ENCODE peak calls at places on chromosomes 4 and X, in nine cellular contexts. G, I, B, H, R, W, D, F and N are unnamed samples.

GRCh38 chr4:54090804-54091623 is 8.9 kb upstream of the GSX2 start:
- DNase-seq in G (no peak), I (no peak), B (peak; percentile 61), H (peak; percentile 45), R (no peak), W (no peak), D (peak; percentile 37), F (no peak), N (peak; percentile 51)

GRCh38 chr4:41213563-41214157 is 682 bp downstream of the APBB2 start:
- DNase-seq in G (no peak), I (no peak), B (peak; percentile 33), H (peak; percentile 28), R (peak; percentile 31), W (peak; percentile 22), D (peak; percentile 30), F (no peak), N (peak; percentile 56)

GRCh38 chr4:71486550-71487323 is 147.9 kb downstream of the SLC4A4 start:
- DNase-seq in G (no peak), I (no peak), B (no peak), H (no peak), R (no peak), W (no peak), D (no peak), F (no peak), N (no peak)

GRCh38 chr4:76867880-76868655 is 29.9 kb downstream of the SOWAHB start:
- DNase-seq in G (no peak), I (no peak), B (no peak), H (no peak), R (peak; percentile 2), W (peak; percentile 29), D (no peak), F (no peak), N (peak; percentile 77)

GRCh38 chrX:27680726-27681125 is 90.6 kb downstream of the DCAF8L2 start:
- DNase-seq in G (no peak), I (no peak), B (no peak), H (no peak), R (no peak), W (no peak), D (peak; percentile 33), F (no peak), N (no peak)

GRCh38 chrX:18424482-18425198 is 768 bp upstream of the CDKL5 start:
- DNase-seq in G (no peak), I (no peak), B (peak; percentile 48), H (no peak), R (peak; percentile 55), W (peak; percentile 51), D (peak; percentile 33), F (no peak), N (peak; percentile 69)

GRCh38 chr4:12296366-12296765 is 867.7 kb upstream of the HS3ST1 start:
- DNase-seq in G (no peak), I (no peak), B (no peak), H (no peak), R (no peak), W (no peak), D (no peak), F (no peak), N (no peak)

GRCh38 chr4:80197601-80198444 is 520 bp downstream of the PRDM8 start:
- DNase-seq in G (no peak), I (peak; percentile 61), B (peak; percentile 15), H (no peak), R (peak; percentile 32), W (no peak), D (peak; percentile 6), F (no peak), N (peak; percentile 76)

GRCh38 chrX:471239-471638 is 84.5 kb upstream of the PPP2R3B start:
- DNase-seq in G (no peak), I (no peak), B (no peak), H (no peak), R (no peak), W (no peak), D (no peak), F (no peak), N (no peak)

GRCh38 chr4:1278336-1278670 is 11.4 kb upstream of the MAEA start:
- DNase-seq in G (no peak), I (no peak), B (no peak), H (no peak), R (no peak), W (no peak), D (no peak), F (no peak), N (no peak)

GRCh38 chr4:112327950-112328349 is 30.8 kb downstream of the ALPK1 start:
- DNase-seq in G (no peak), I (peak; percentile 13), B (peak; percentile 40), H (no peak), R (peak; percentile 46), W (peak; percentile 73), D (peak; percentile 74), F (no peak), N (peak; percentile 72)

GRCh38 chr4:93832097-93832496 is 3.5 kb downstream of the ATOH1 start:
- DNase-seq in G (no peak), I (no peak), B (no peak), H (no peak), R (no peak), W (no peak), D (no peak), F (no peak), N (no peak)

GRCh38 chrX:145923376-145923775 is 105.7 kb downstream of the SLITRK2 start:
- DNase-seq in G (no peak), I (no peak), B (no peak), H (no peak), R (no peak), W (no peak), D (no peak), F (no peak), N (no peak)

GRCh38 chr4:6779667-6780565 is 2.6 kb upstream of the KIAA0232 start:
- DNase-seq in G (no peak), I (no peak), B (no peak), H (no peak), R (peak; percentile 71), W (peak; percentile 66), D (peak; percentile 58), F (peak; percentile 68), N (peak; percentile 85)

GRCh38 chr4:69818060-69818639 is 41.8 kb downstream of the SULT1E1 start:
- DNase-seq in G (no peak), I (no peak), B (no peak), H (no peak), R (no peak), W (no peak), D (no peak), F (no peak), N (no peak)